ENCODE peak calls at places on chromosomes 4 and X, in seven cellular contexts. J, H, G, C, P, Z and K are unnamed samples.

GRCh38 chr4:139628184-139629012 is 37.2 kb upstream of the MGST2 start:
- DNase-seq in C (no peak), G (no peak), P (peak; percentile 66), H (peak; percentile 12), Z (no peak), J (no peak), K (no peak)

GRCh38 chrX:18964026-18964425 is 19.9 kb downstream of the PHKA2 start:
- DNase-seq in C (no peak), J (peak; percentile 22), Z (peak; percentile 8), P (no peak), G (no peak), H (no peak), K (no peak)

GRCh38 chr4:125085-125820 is 952 bp downstream of the ZNF718 start:
- DNase-seq in J (peak; percentile 41), C (peak; percentile 91), H (peak; percentile 57), P (peak; percentile 85), G (peak; percentile 7), Z (peak; percentile 54), K (no peak)

GRCh38 chrX:283115-283845 is 2.1 kb downstream of the PLCXD1 start:
- DNase-seq in C (no peak), Z (peak; percentile 73), J (peak; percentile 79), P (peak; percentile 98), G (peak; percentile 84), H (peak; percentile 88), K (no peak)

GRCh38 chr4:185395255-185395955 is at the start of gene LRP2BP:
- DNase-seq in G (peak; percentile 94), P (no peak), Z (peak; percentile 19), C (no peak), H (no peak), J (peak; percentile 84), K (no peak)

GRCh38 chr4:6277139-6277802 is 7.6 kb downstream of the WFS1 start:
- DNase-seq in G (no peak), P (no peak), J (no peak), H (no peak), C (no peak), Z (no peak), K (no peak)

GRCh38 chr4:151117371-151117962 is 18.0 kb downstream of the RPS3A start:
- DNase-seq in G (peak; percentile 77), J (peak; percentile 56), C (no peak), P (peak; percentile 88), H (peak; percentile 33), Z (peak; percentile 53), K (peak; percentile 30)

GRCh38 chr4:179586460-179586859 is 2144.2 kb upstream of the AGA start:
- DNase-seq in C (no peak), G (no peak), Z (no peak), P (peak; percentile 49), H (no peak), J (no peak), K (no peak)

GRCh38 chrX:45515262-45516215 is 314.9 kb upstream of the DIPK2B start:
- DNase-seq in Z (peak; percentile 98), C (no peak), G (peak; percentile 91), P (peak; percentile 44), H (peak; percentile 51), J (peak; percentile 93), K (peak; percentile 78)

GRCh38 chr4:184850431-184851199 is 24.8 kb upstream of the ACSL1 start:
- DNase-seq in P (no peak), H (no peak), Z (no peak), G (no peak), J (no peak), C (no peak), K (no peak)

GRCh38 chr4:47068986-47069385 is 37.6 kb downstream of the GABRB1 start:
- DNase-seq in H (no peak), P (no peak), Z (no peak), J (no peak), G (peak; percentile 57), C (no peak), K (no peak)

GRCh38 chr4:81621490-81621889 is 149.8 kb upstream of the RASGEF1B start:
- DNase-seq in J (no peak), P (no peak), H (no peak), Z (no peak), C (no peak), G (no peak), K (no peak)

DNA sequence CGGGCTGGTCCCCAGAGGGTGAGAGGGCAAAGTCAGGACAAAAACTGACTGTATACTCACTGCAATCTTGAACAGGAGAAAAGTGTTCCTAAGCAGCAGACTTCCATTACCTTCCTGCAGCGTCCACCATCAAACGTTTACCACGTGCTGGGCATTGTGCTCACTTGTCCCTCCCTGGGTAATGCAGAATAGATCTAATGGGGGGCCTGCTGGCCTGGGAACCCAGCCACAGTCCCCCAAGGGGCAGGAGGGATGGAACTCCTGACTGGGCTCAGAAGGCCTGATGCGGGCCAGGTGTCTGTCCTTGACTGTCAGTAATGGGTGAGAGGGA is 37.6 kb upstream of the FAM156A start:
- DNase-seq in G (no peak), H (no peak), Z (no peak), C (no peak), P (no peak), J (no peak), K (no peak)
- H3K4me3 ChIP-seq in G (peak overlapping the region; percentile 79), H (peak overlapping the region; percentile 42), Z (peak overlapping the region; percentile 64), C (peak overlapping the region; percentile 55), P (peak overlapping the region; percentile 52), J (peak overlapping the region; percentile 54), K (peak overlapping the region; percentile 66)

GRCh38 chrX:132875705-132876508 is 82.5 kb downstream of the HS6ST2 start:
- DNase-seq in Z (no peak), H (no peak), P (peak; percentile 64), C (no peak), J (no peak), G (no peak), K (no peak)
- H3K4me3 ChIP-seq in Z (no peak overlapping the region), H (no peak overlapping the region), P (peak overlapping the region; percentile 34), C (no peak overlapping the region), J (no peak overlapping the region), G (no peak overlapping the region), K (no peak overlapping the region)

GRCh38 chr4:66433706-66434105 is 763.4 kb upstream of the EPHA5 start:
- DNase-seq in C (no peak), G (no peak), P (no peak), J (no peak), H (no peak), Z (no peak), K (no peak)

GRCh38 chr4:66430856-66431255 is 760.6 kb upstream of the EPHA5 start:
- DNase-seq in G (peak; percentile 98), P (no peak), C (no peak), Z (no peak), H (no peak), J (peak; percentile 4), K (peak; percentile 2)
- H3K4me3 ChIP-seq in G (no peak overlapping the region), P (no peak overlapping the region), C (no peak overlapping the region), Z (no peak overlapping the region), H (no peak overlapping the region), J (no peak overlapping the region), K (no peak overlapping the region)

GRCh38 chr4:48131736-48132135 is 2.3 kb downstream of the TXK start:
- DNase-seq in P (no peak), C (no peak), Z (no peak), G (no peak), J (no peak), H (no peak), K (no peak)
- H3K4me3 ChIP-seq in P (no peak overlapping the region), C (no peak overlapping the region), Z (no peak overlapping the region), G (no peak overlapping the region), J (no peak overlapping the region), H (no peak overlapping the region), K (no peak overlapping the region)

DNA sequence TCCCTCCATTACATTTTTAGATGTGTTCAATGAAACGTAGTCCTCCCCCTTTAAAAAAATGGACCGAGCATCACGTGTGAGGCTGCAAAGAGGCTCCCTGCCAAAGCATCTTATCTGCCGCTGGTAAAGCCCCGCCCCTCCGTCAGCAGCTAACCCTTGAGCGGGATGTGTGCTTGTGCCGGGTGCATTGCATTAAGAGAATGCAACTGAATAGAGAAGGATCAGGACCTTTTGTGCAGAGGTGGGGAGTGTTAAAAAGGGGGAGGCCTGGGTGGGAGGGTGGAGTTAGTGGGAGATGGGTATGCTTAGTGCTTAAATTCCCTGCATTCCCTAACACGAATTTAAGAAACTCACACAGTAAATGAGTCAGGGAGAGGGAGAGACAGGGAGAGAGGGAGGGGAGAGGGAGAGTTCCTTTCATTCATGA is 66.0 kb downstream of the TBL1X start:
- DNase-seq in H (peak; percentile 55), Z (peak; percentile 3), C (no peak), G (peak; percentile 93), J (peak; percentile 20), P (peak; percentile 84), K (peak; percentile 85)
- H3K4me3 ChIP-seq in H (no peak overlapping the region), Z (no peak overlapping the region), C (no peak overlapping the region), G (no peak overlapping the region), J (no peak overlapping the region), P (no peak overlapping the region), K (no peak overlapping the region)

DNA sequence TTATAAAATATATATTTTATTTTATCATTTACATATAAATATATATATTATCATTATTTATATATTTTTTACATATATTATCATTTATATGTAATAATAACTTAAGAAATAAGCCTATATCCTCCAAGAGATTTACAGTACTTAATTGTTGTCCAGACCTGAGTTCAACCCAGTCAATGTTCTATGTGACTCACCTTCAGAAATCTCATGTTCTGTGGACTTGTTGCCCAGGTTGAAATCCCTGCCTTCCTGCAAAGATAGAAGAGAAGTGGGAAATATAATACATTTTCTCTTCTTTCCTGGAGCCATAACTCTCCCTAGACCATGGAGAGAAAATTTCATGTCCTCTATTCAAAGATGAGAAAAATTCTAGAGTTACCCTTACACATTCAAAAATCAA is 247.3 kb downstream of the PARM1 start:
- DNase-seq in C (no peak), H (no peak), G (no peak), P (no peak), J (peak; percentile 7), Z (no peak), K (no peak)
- H3K4me3 ChIP-seq in C (no peak overlapping the region), H (no peak overlapping the region), G (no peak overlapping the region), P (no peak overlapping the region), J (no peak overlapping the region), Z (no peak overlapping the region), K (no peak overlapping the region)

GRCh38 chrX:154750301-154751120 is at the start of gene GAB3:
- DNase-seq in H (no peak), G (peak; percentile 36), P (peak; percentile 55), C (no peak), J (no peak), Z (no peak), K (no peak)

GRCh38 chrX:154751121-154751668 is 318 bp upstream of the GAB3 start:
- DNase-seq in H (no peak), P (peak; percentile 27), G (no peak), C (no peak), J (no peak), Z (no peak), K (no peak)

GRCh38 chrX:154751669-154752271 is 893 bp upstream of the GAB3 start:
- DNase-seq in P (no peak), C (no peak), Z (no peak), H (no peak), G (no peak), J (no peak), K (no peak)

GRCh38 chrX:154748712-154749339 is 2.1 kb downstream of the GAB3 start:
- DNase-seq in J (no peak), P (peak; percentile 72), Z (peak; percentile 45), H (no peak), G (peak; percentile 68), C (no peak), K (no peak)

DNA sequence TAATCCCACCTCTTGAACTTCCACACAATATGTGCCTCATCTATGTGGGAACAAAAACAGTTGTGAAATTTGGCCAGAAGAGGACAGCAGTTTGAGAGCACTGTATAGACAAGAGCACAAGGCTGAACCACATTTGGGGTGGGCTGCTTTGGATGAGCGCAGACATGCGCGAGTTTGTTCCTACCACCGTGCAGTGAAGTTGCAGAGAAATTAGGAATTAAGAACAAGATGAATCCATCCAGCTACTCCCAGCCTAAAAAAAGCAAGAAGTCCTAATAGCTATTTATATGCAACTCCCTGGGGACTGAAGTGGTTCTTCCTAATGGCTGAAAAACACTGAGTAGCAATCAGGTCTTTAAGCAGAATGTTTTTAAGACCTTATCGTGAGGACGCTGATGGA is 1.0 kb downstream of the GAB3 start:
- DNase-seq in G (peak; percentile 41), H (no peak), C (no peak), Z (no peak), P (no peak), J (no peak), K (no peak)
- H3K4me3 ChIP-seq in G (peak overlapping the region; percentile 65), H (no peak overlapping the region), C (peak overlapping the region; percentile 54), Z (no peak overlapping the region), P (peak overlapping the region; percentile 55), J (no peak overlapping the region), K (peak overlapping the region; percentile 51)